ENCODE peak calls at places on chromosomes 7 and 10, in seven cellular contexts. One of them, this sample, is unnamed.

GRCh38 chr10:30199376-30200018 is 140.1 kb upstream of the JCAD start:
- DNase-seq in GM10248: no peak
- DNase-seq in epithelial cell of proximal tubule: no peak
- DNase-seq in Calu3: no peak
- DNase-seq in stimulated activated CD8-positive, alpha-beta memory T cell treated with anti-CD3 and anti-CD28 coated beads, Interleukin-15, amount 100 ng/mL, for 4 hours: no peak
- DNase-seq in SK-N-DZ: no peak
- DNase-seq in activated CD4-positive, alpha-beta memory T cell treated with anti-CD3 and anti-CD28 coated beads for 36 hours: no peak
- DNase-seq in this sample: no peak

GRCh38 chr7:71661671-71662224 is 529.8 kb downstream of the GALNT17 start:
- DNase-seq in Calu3: no peak
- DNase-seq in activated CD4-positive, alpha-beta memory T cell treated with anti-CD3 and anti-CD28 coated beads for 36 hours: no peak
- DNase-seq in GM10248: no peak
- DNase-seq in stimulated activated CD8-positive, alpha-beta memory T cell treated with anti-CD3 and anti-CD28 coated beads, Interleukin-15, amount 100 ng/mL, for 4 hours: no peak
- DNase-seq in epithelial cell of proximal tubule: no peak
- DNase-seq in SK-N-DZ: no peak
- DNase-seq in this sample: no peak

GRCh38 chr10:56116684-56117083 is 244.4 kb downstream of the ZWINT start:
- DNase-seq in stimulated activated CD8-positive, alpha-beta memory T cell treated with anti-CD3 and anti-CD28 coated beads, Interleukin-15, amount 100 ng/mL, for 4 hours: no peak
- DNase-seq in SK-N-DZ: peak
- DNase-seq in GM10248: no peak
- DNase-seq in activated CD4-positive, alpha-beta memory T cell treated with anti-CD3 and anti-CD28 coated beads for 36 hours: no peak
- DNase-seq in epithelial cell of proximal tubule: no peak
- DNase-seq in Calu3: no peak
- DNase-seq in this sample: no peak

GRCh38 chr7:157464111-157464970 is 127.5 kb downstream of the DNAJB6 start:
- DNase-seq in activated CD4-positive, alpha-beta memory T cell treated with anti-CD3 and anti-CD28 coated beads for 36 hours: no peak
- DNase-seq in epithelial cell of proximal tubule: no peak
- DNase-seq in Calu3: no peak
- DNase-seq in SK-N-DZ: peak
- DNase-seq in GM10248: no peak
- DNase-seq in stimulated activated CD8-positive, alpha-beta memory T cell treated with anti-CD3 and anti-CD28 coated beads, Interleukin-15, amount 100 ng/mL, for 4 hours: no peak
- DNase-seq in this sample: peak

GRCh38 chr7:130360518-130360917 is 15.9 kb downstream of the CPA5 start:
- DNase-seq in activated CD4-positive, alpha-beta memory T cell treated with anti-CD3 and anti-CD28 coated beads for 36 hours: no peak
- DNase-seq in SK-N-DZ: no peak
- DNase-seq in Calu3: no peak
- DNase-seq in epithelial cell of proximal tubule: no peak
- DNase-seq in stimulated activated CD8-positive, alpha-beta memory T cell treated with anti-CD3 and anti-CD28 coated beads, Interleukin-15, amount 100 ng/mL, for 4 hours: no peak
- DNase-seq in GM10248: no peak
- DNase-seq in this sample: no peak

GRCh38 chr10:60032723-60033122 is 126.4 kb upstream of the CCDC6 start:
- DNase-seq in activated CD4-positive, alpha-beta memory T cell treated with anti-CD3 and anti-CD28 coated beads for 36 hours: peak
- DNase-seq in epithelial cell of proximal tubule: peak
- DNase-seq in Calu3: peak
- DNase-seq in GM10248: peak
- DNase-seq in SK-N-DZ: peak
- DNase-seq in stimulated activated CD8-positive, alpha-beta memory T cell treated with anti-CD3 and anti-CD28 coated beads, Interleukin-15, amount 100 ng/mL, for 4 hours: no peak
- DNase-seq in this sample: peak

GRCh38 chr7:141045842-141046630 is 27.8 kb upstream of the TMEM178B start:
- DNase-seq in stimulated activated CD8-positive, alpha-beta memory T cell treated with anti-CD3 and anti-CD28 coated beads, Interleukin-15, amount 100 ng/mL, for 4 hours: no peak
- DNase-seq in Calu3: no peak
- DNase-seq in activated CD4-positive, alpha-beta memory T cell treated with anti-CD3 and anti-CD28 coated beads for 36 hours: no peak
- DNase-seq in SK-N-DZ: no peak
- DNase-seq in GM10248: no peak
- DNase-seq in epithelial cell of proximal tubule: peak
- DNase-seq in this sample: no peak

GRCh38 chr7:64907641-64908326 is 4.7 kb downstream of the ZNF273 start:
- DNase-seq in Calu3: no peak
- DNase-seq in SK-N-DZ: peak
- DNase-seq in stimulated activated CD8-positive, alpha-beta memory T cell treated with anti-CD3 and anti-CD28 coated beads, Interleukin-15, amount 100 ng/mL, for 4 hours: no peak
- DNase-seq in GM10248: no peak
- DNase-seq in epithelial cell of proximal tubule: no peak
- DNase-seq in activated CD4-positive, alpha-beta memory T cell treated with anti-CD3 and anti-CD28 coated beads for 36 hours: no peak
- DNase-seq in this sample: no peak

GRCh38 chr10:23351914-23352313 is 7.3 kb upstream of the C10orf67 start:
- DNase-seq in activated CD4-positive, alpha-beta memory T cell treated with anti-CD3 and anti-CD28 coated beads for 36 hours: no peak
- DNase-seq in GM10248: no peak
- DNase-seq in SK-N-DZ: no peak
- DNase-seq in stimulated activated CD8-positive, alpha-beta memory T cell treated with anti-CD3 and anti-CD28 coated beads, Interleukin-15, amount 100 ng/mL, for 4 hours: no peak
- DNase-seq in Calu3: no peak
- DNase-seq in epithelial cell of proximal tubule: no peak
- DNase-seq in this sample: no peak

GRCh38 chr7:139075031-139075652 is 34.4 kb downstream of the ZC3HAV1 start:
- DNase-seq in activated CD4-positive, alpha-beta memory T cell treated with anti-CD3 and anti-CD28 coated beads for 36 hours: peak
- DNase-seq in Calu3: peak
- DNase-seq in SK-N-DZ: peak
- DNase-seq in GM10248: peak
- DNase-seq in stimulated activated CD8-positive, alpha-beta memory T cell treated with anti-CD3 and anti-CD28 coated beads, Interleukin-15, amount 100 ng/mL, for 4 hours: no peak
- DNase-seq in epithelial cell of proximal tubule: peak
- DNase-seq in this sample: peak

GRCh38 chr7:110835209-110835608 is 255.7 kb upstream of the LRRN3 start:
- DNase-seq in epithelial cell of proximal tubule: no peak
- DNase-seq in stimulated activated CD8-positive, alpha-beta memory T cell treated with anti-CD3 and anti-CD28 coated beads, Interleukin-15, amount 100 ng/mL, for 4 hours: no peak
- DNase-seq in GM10248: no peak
- DNase-seq in activated CD4-positive, alpha-beta memory T cell treated with anti-CD3 and anti-CD28 coated beads for 36 hours: no peak
- DNase-seq in SK-N-DZ: no peak
- DNase-seq in Calu3: no peak
- DNase-seq in this sample: no peak

GRCh38 chr10:133032976-133033741 is 54.6 kb upstream of the ADGRA1 start:
- DNase-seq in Calu3: no peak
- DNase-seq in SK-N-DZ: no peak
- DNase-seq in epithelial cell of proximal tubule: no peak
- DNase-seq in stimulated activated CD8-positive, alpha-beta memory T cell treated with anti-CD3 and anti-CD28 coated beads, Interleukin-15, amount 100 ng/mL, for 4 hours: no peak
- DNase-seq in activated CD4-positive, alpha-beta memory T cell treated with anti-CD3 and anti-CD28 coated beads for 36 hours: no peak
- DNase-seq in GM10248: no peak
- DNase-seq in this sample: no peak

GRCh38 chr7:134943785-134944400 is 42.4 kb upstream of the AGBL3 start:
- DNase-seq in GM10248: peak
- DNase-seq in SK-N-DZ: peak
- DNase-seq in Calu3: peak
- DNase-seq in epithelial cell of proximal tubule: no peak
- DNase-seq in stimulated activated CD8-positive, alpha-beta memory T cell treated with anti-CD3 and anti-CD28 coated beads, Interleukin-15, amount 100 ng/mL, for 4 hours: no peak
- DNase-seq in activated CD4-positive, alpha-beta memory T cell treated with anti-CD3 and anti-CD28 coated beads for 36 hours: no peak
- DNase-seq in this sample: no peak

GRCh38 chr10:32379950-32380547 is 33.1 kb upstream of the EPC1 start:
- DNase-seq in stimulated activated CD8-positive, alpha-beta memory T cell treated with anti-CD3 and anti-CD28 coated beads, Interleukin-15, amount 100 ng/mL, for 4 hours: no peak
- DNase-seq in Calu3: no peak
- DNase-seq in SK-N-DZ: no peak
- DNase-seq in activated CD4-positive, alpha-beta memory T cell treated with anti-CD3 and anti-CD28 coated beads for 36 hours: no peak
- DNase-seq in epithelial cell of proximal tubule: no peak
- DNase-seq in GM10248: no peak
- DNase-seq in this sample: no peak

GRCh38 chr7:30583181-30583580 is 11.5 kb upstream of the GARS1 start:
- DNase-seq in SK-N-DZ: no peak
- DNase-seq in epithelial cell of proximal tubule: no peak
- DNase-seq in stimulated activated CD8-positive, alpha-beta memory T cell treated with anti-CD3 and anti-CD28 coated beads, Interleukin-15, amount 100 ng/mL, for 4 hours: no peak
- DNase-seq in activated CD4-positive, alpha-beta memory T cell treated with anti-CD3 and anti-CD28 coated beads for 36 hours: no peak
- DNase-seq in GM10248: no peak
- DNase-seq in Calu3: no peak
- DNase-seq in this sample: no peak

GRCh38 chr10:72010234-72010992 is 46.2 kb downstream of the CHST3 start:
- DNase-seq in activated CD4-positive, alpha-beta memory T cell treated with anti-CD3 and anti-CD28 coated beads for 36 hours: no peak
- DNase-seq in SK-N-DZ: no peak
- DNase-seq in stimulated activated CD8-positive, alpha-beta memory T cell treated with anti-CD3 and anti-CD28 coated beads, Interleukin-15, amount 100 ng/mL, for 4 hours: no peak
- DNase-seq in Calu3: no peak
- DNase-seq in epithelial cell of proximal tubule: no peak
- DNase-seq in GM10248: no peak
- DNase-seq in this sample: no peak

GRCh38 chr7:39240864-39241263 is 263.2 kb downstream of the POU6F2 start:
- DNase-seq in epithelial cell of proximal tubule: no peak
- DNase-seq in GM10248: no peak
- DNase-seq in SK-N-DZ: no peak
- DNase-seq in activated CD4-positive, alpha-beta memory T cell treated with anti-CD3 and anti-CD28 coated beads for 36 hours: no peak
- DNase-seq in Calu3: no peak
- DNase-seq in stimulated activated CD8-positive, alpha-beta memory T cell treated with anti-CD3 and anti-CD28 coated beads, Interleukin-15, amount 100 ng/mL, for 4 hours: no peak
- DNase-seq in this sample: no peak

GRCh38 chr10:3538291-3538849 is 246.6 kb downstream of the KLF6 start:
- DNase-seq in GM10248: no peak
- DNase-seq in stimulated activated CD8-positive, alpha-beta memory T cell treated with anti-CD3 and anti-CD28 coated beads, Interleukin-15, amount 100 ng/mL, for 4 hours: no peak
- DNase-seq in epithelial cell of proximal tubule: no peak
- DNase-seq in activated CD4-positive, alpha-beta memory T cell treated with anti-CD3 and anti-CD28 coated beads for 36 hours: no peak
- DNase-seq in Calu3: no peak
- DNase-seq in SK-N-DZ: no peak
- DNase-seq in this sample: no peak

GRCh38 chr7:112470194-112470593 is 10.6 kb upstream of the LSMEM1 start:
- DNase-seq in SK-N-DZ: no peak
- DNase-seq in stimulated activated CD8-positive, alpha-beta memory T cell treated with anti-CD3 and anti-CD28 coated beads, Interleukin-15, amount 100 ng/mL, for 4 hours: no peak
- DNase-seq in GM10248: no peak
- DNase-seq in Calu3: no peak
- DNase-seq in epithelial cell of proximal tubule: no peak
- DNase-seq in activated CD4-positive, alpha-beta memory T cell treated with anti-CD3 and anti-CD28 coated beads for 36 hours: no peak
- DNase-seq in this sample: no peak

This sample was measured in ureter.